ENCODE peak calls at places on chromosomes 1 and 21, in nine cellular contexts. P is thyroid gland, J is ovary, U is IMR-90, C is sigmoid colon, W is HepG2, R is stomach, X is adrenal gland, V is HCT116. O is an unnamed sample. For H3K4me1, the result is how much of the 10 kb centered on the place peaks cover.

GRCh38 chr1:241598234-241598633 is 41.9 kb downstream of the CHML start:
- DNase-seq in P (no peak), J (no peak), U (no peak), C (no peak), W (no peak), R (no peak), X (no peak), V (no peak), O (no peak)

GRCh38 chr1:204323887-204324286 is 35.8 kb downstream of the PLEKHA6 start:
- DNase-seq in P (no peak), J (no peak), U (peak), C (no peak), W (no peak), R (no peak), X (peak), V (no peak), O (no peak)

GRCh38 chr1:69244211-69244610 is 323.5 kb upstream of the LRRC7 start:
- DNase-seq in P (no peak), J (no peak), U (no peak), C (no peak), W (no peak), R (no peak), X (no peak), V (no peak), O (no peak)

GRCh38 chr1:170402451-170403311 is 129.3 kb upstream of the GORAB start:
- DNase-seq in P (no peak), J (no peak), U (no peak), C (no peak), W (no peak), R (no peak), X (no peak), V (no peak), O (no peak)

GRCh38 chr1:32816676-32817158 is 441 bp downstream of the YARS1 start:
- DNase-seq in P (no peak), J (no peak), U (peak), C (peak), W (peak), R (no peak), X (peak), V (no peak), O (no peak)

GRCh38 chr1:147080013-147080661 is 92.1 kb downstream of the PRKAB2 start:
- DNase-seq in P (no peak), J (no peak), U (no peak), C (no peak), W (no peak), R (no peak), X (no peak), V (no peak), O (no peak)

GRCh38 chr21:42161957-42162681 is 56.8 kb upstream of the ABCG1 start:
- DNase-seq in P (peak), J (no peak), U (no peak), C (no peak), W (no peak), R (no peak), X (no peak), V (no peak), O (no peak)

GRCh38 chr1:232786845-232787455 is 18.3 kb upstream of the MAP10 start:
- DNase-seq in P (no peak), J (no peak), U (no peak), C (no peak), W (no peak), R (no peak), X (no peak), V (no peak), O (no peak)

GRCh38 chr1:229943988-229944743 is 122.9 kb upstream of the GALNT2 start:
- DNase-seq in P (no peak), J (no peak), U (no peak), C (no peak), W (no peak), R (no peak), X (no peak), V (no peak), O (no peak)

GRCh38 chr1:197081117-197081753 is 14.2 kb upstream of the F13B start:
- DNase-seq in P (no peak), J (no peak), U (no peak), C (no peak), W (no peak), R (no peak), X (no peak), V (no peak), O (no peak)

GRCh38 chr1:168408531-168409242 is 128.0 kb downstream of the TBX19 start:
- DNase-seq in P (no peak), J (no peak), U (peak), C (no peak), W (peak), R (no peak), X (no peak), V (peak), O (no peak)

GRCh38 chr1:226034482-226034881 is 28.0 kb upstream of the H3-3A start:
- DNase-seq in P (peak), J (peak), U (peak), C (peak), W (peak), R (peak), X (peak), V (no peak), O (peak)

GRCh38 chr1:89351622-89352311 is 12.1 kb upstream of the GBP6 start:
- DNase-seq in P (no peak), J (no peak), U (no peak), C (no peak), W (no peak), R (no peak), X (no peak), V (no peak), O (no peak)

GRCh38 chr1:227174136-227174535 is 144.2 kb downstream of the CDC42BPA start:
- DNase-seq in P (no peak), J (no peak), U (peak), C (no peak), W (no peak), R (no peak), X (no peak), V (no peak), O (no peak)

GRCh38 chr1:52683367-52683940 is 14.7 kb downstream of the COA7 start:
- DNase-seq in P (no peak), J (no peak), U (no peak), C (no peak), W (no peak), R (no peak), X (no peak), V (no peak), O (no peak)

GRCh38 chr1:193019442-193020026 is 39.6 kb downstream of the UCHL5 start:
- DNase-seq in P (no peak), J (no peak), U (peak), C (no peak), W (peak), R (no peak), X (peak), V (peak), O (no peak)

GRCh38 chr21:32728455-32729237 is 833 bp upstream of the SYNJ1 start:
- DNase-seq in P (no peak), J (no peak), U (no peak), C (no peak), W (no peak), R (no peak), X (no peak), V (no peak), O (no peak)

GRCh38 chr1:183633676-183634343 is 1.8 kb downstream of the ARPC5 start:
- DNase-seq in P (peak), J (no peak), U (peak), C (no peak), W (peak), R (no peak), X (no peak), V (peak), O (no peak)
- H3K4me1 ChIP-seq in P (under half), J (under half), U (under half), C (under half), W (half or more), R (under half), X (under half), V (under half), O (under half)

GRCh38 chr21:31038376-31038775 is at the start of gene KRTAP19-8:
- DNase-seq in P (no peak), J (no peak), U (no peak), C (no peak), W (no peak), R (no peak), X (no peak), V (no peak), O (no peak)

GRCh38 chr21:31042080-31042464 is 3.8 kb upstream of the KRTAP19-8 start:
- DNase-seq in P (no peak), J (no peak), U (no peak), C (no peak), W (no peak), R (no peak), X (no peak), V (no peak), O (no peak)

GRCh38 chr21:31045841-31046240 is 7.6 kb upstream of the KRTAP19-8 start:
- DNase-seq in P (no peak), J (no peak), U (no peak), C (no peak), W (no peak), R (no peak), X (no peak), V (no peak), O (no peak)

GRCh38 chr21:31043495-31043894 is 5.2 kb upstream of the KRTAP19-8 start:
- DNase-seq in P (no peak), J (no peak), U (no peak), C (no peak), W (no peak), R (no peak), X (no peak), V (no peak), O (no peak)

GRCh38 chr21:31041295-31042079 is 3.2 kb upstream of the KRTAP19-8 start:
- DNase-seq in P (peak), J (no peak), U (no peak), C (no peak), W (no peak), R (no peak), X (no peak), V (no peak), O (no peak)
- TF ChIP-seq CTCF in P (no peak), J (no peak), U (no peak), C (no peak), W (no peak), R (no peak), X (no peak), V (no peak), O (no peak)

GRCh38 chr1:201585099-201585498 is 46.2 kb downstream of the NAV1 start:
- DNase-seq in P (no peak), J (no peak), U (peak), C (no peak), W (no peak), R (no peak), X (no peak), V (no peak), O (no peak)
- TF ChIP-seq POLR2A in P (no peak), J (no peak), U (no peak), C (no peak), W (no peak), R (no peak), X (no peak), V (no peak), O (no peak)

DNA sequence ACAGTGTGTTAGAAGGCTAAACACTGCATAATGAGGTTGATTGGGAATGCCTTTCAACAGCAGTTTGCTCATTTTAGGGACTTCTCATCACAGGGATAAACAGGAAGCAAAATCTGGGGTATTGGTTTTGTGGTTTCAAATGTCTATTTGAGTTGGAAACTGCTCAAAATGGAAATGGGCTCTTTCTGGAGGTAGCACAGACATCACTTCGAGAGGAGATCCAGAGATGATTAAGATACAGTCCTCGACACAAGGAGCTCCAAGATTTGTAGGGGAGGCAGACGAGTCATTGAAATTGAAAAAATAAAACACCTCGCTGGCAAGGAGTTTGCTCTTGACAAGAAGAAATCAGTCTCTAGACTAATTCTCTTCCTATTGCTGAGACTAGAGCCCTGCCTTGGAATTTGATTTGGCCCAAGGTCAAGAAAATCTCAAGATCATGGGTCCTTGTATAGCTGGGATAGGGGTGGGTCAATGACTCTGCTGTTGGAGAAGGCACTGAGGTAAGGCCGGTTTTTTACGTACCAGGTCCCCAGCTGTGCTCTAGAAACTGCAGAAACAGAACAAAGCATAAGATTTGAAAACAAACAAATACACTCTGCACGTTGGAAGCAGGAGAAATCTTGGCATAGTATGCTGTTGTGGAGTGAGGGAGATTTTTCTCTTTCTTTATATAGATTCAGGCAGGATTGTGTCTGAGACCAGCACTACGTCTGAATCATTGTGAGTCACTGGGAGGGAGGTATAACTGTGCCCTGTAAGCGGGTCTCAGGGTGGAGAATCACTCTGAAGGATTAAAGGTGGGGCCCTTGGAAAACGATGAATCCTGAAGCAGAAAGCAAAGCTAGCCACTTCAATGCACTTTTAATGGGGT is 17.7 kb upstream of the KLHDC8A start:
- DNase-seq in P (peak), J (no peak), U (peak), C (no peak), W (no peak), R (no peak), X (peak), V (peak), O (no peak)
- H3K4me1 ChIP-seq in P (under half), J (under half), U (under half), C (under half), W (under half), R (under half), X (under half), V (under half), O (under half)

GRCh38 chr1:54849219-54850081 is 37.5 kb downstream of the DHCR24 start:
- DNase-seq in P (no peak), J (no peak), U (no peak), C (no peak), W (no peak), R (no peak), X (no peak), V (no peak), O (no peak)

GRCh38 chr1:54846301-54846700 is 40.7 kb downstream of the DHCR24 start:
- DNase-seq in P (no peak), J (no peak), U (no peak), C (no peak), W (no peak), R (no peak), X (no peak), V (no peak), O (no peak)

GRCh38 chr1:54850082-54850730 is 36.8 kb downstream of the DHCR24 start:
- DNase-seq in P (no peak), J (no peak), U (peak), C (no peak), W (no peak), R (no peak), X (no peak), V (no peak), O (no peak)

GRCh38 chr1:54846716-54847284 is 40.2 kb downstream of the DHCR24 start:
- DNase-seq in P (no peak), J (no peak), U (no peak), C (no peak), W (no peak), R (peak), X (no peak), V (no peak), O (no peak)

DNA sequence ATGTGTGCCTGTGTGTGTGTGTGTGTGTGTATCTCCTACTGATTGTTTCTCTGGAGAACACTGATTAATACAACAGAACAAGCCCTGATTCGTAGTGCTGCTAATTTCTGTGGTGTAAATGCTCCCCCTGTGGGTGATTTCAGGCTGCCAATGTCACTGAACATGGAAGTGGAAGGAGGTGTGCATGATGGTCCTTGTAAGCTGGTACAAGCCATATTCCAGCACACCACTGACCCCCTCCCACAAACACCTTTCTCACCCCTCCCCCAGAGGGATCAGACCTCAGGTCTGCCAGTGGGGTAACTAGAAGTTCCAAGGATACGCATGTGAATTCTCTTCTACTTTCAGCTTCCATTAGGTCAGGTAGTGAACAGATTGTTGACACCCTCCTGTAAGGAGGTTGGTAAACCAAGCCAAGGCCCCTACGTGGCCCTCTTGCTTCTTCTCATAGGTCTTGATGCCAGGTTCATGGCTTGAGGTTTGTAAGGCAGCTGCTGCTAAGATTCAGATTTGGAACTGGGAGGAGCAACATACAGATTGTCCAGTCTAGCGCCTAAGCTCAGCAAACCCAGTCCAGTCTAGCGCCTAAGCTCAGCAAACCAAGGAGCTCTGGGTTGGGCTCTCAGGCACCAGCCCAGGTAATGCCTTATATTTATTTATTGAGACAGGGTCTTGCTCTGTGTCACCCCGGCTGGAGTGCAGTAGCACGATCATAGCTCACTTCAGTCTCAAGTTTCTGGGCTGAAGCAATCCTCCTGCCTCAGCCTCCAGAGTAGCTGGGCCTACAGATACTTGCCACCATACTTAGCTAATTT is 38.7 kb downstream of the DHCR24 start:
- DNase-seq in P (no peak), J (no peak), U (no peak), C (no peak), W (no peak), R (no peak), X (no peak), V (no peak), O (no peak)
- TF ChIP-seq CTCF in P (no peak), J (no peak), U (no peak), C (no peak), W (peak), R (no peak), X (no peak), V (peak), O (no peak)

GRCh38 chr1:94193128-94193527 is 44.3 kb downstream of the ARHGAP29 start:
- DNase-seq in P (no peak), J (no peak), U (no peak), C (no peak), W (no peak), R (no peak), X (no peak), V (no peak), O (no peak)
- TF ChIP-seq POLR2A in P (no peak), J (no peak), U (no peak), C (no peak), W (no peak), R (no peak), X (no peak), V (no peak), O (no peak)

GRCh38 chr1:23099171-23099536 is 69.5 kb downstream of the LUZP1 start:
- DNase-seq in P (no peak), J (no peak), U (no peak), C (no peak), W (no peak), R (no peak), X (no peak), V (no peak), O (no peak)

GRCh38 chr1:23101101-23101827 is 67.4 kb downstream of the LUZP1 start:
- DNase-seq in P (no peak), J (no peak), U (peak), C (no peak), W (no peak), R (no peak), X (no peak), V (no peak), O (no peak)

GRCh38 chr1:23101891-23102688 is 66.6 kb downstream of the LUZP1 start:
- DNase-seq in P (no peak), J (no peak), U (peak), C (no peak), W (no peak), R (no peak), X (no peak), V (no peak), O (no peak)

GRCh38 chr1:23100074-23100748 is 68.4 kb downstream of the LUZP1 start:
- DNase-seq in P (no peak), J (no peak), U (peak), C (peak), W (peak), R (peak), X (peak), V (no peak), O (no peak)

DNA sequence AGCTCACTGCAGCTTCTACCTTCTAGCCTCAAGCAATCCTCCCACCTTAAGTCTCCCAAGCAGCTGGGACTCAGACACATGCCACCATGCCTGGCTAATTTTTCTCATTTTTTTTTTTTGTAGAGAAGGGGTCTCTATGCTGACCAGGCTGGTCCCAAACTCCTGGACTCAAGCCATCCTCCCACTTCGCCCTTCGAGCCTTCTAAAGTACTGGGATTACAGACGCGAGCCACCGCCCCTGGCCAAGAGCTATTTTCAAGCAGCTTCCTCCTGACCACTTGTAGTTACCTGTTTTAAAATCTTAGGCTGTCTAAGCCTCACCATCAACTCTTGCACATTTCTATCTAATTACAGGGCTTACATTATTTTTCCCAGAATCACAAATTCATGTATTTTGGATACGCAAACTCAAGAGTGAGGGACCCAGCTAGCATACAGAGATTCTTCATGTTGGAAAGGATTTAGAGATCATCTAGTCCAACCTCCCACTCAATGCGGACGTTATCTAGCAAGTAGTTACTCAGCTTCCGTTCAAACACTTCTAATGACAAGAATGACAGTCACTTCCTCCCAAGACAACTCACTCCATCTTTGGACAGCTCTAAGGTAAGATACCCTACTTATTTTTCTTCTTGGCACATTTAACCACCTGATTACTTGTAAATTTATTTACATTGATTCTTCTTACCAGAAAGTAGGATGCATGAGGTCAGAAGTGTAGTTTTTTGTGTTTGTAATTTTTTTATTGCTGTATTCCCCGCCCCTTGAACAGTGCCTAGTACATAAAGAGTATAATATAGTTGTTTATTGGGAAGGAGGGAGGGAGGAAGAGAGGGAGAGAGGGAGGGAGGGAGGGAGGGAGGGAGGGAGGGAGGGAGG is 65.4 kb downstream of the LUZP1 start:
- DNase-seq in P (peak), J (no peak), U (peak), C (no peak), W (no peak), R (no peak), X (no peak), V (peak), O (no peak)
- H3K4me1 ChIP-seq in P (under half), J (under half), U (under half), C (under half), W (under half), R (under half), X (under half), V (half or more), O (under half)

GRCh38 chr1:101841824-101842223 is 154.9 kb downstream of the OLFM3 start:
- DNase-seq in P (no peak), J (no peak), U (no peak), C (no peak), W (no peak), R (no peak), X (no peak), V (no peak), O (no peak)

GRCh38 chr1:101847608-101848007 is 149.1 kb downstream of the OLFM3 start:
- DNase-seq in P (no peak), J (no peak), U (no peak), C (no peak), W (no peak), R (no peak), X (no peak), V (no peak), O (no peak)

GRCh38 chr1:101846820-101847219 is 149.9 kb downstream of the OLFM3 start:
- DNase-seq in P (no peak), J (no peak), U (no peak), C (no peak), W (no peak), R (peak), X (no peak), V (no peak), O (peak)

GRCh38 chr1:101843160-101843559 is 153.6 kb downstream of the OLFM3 start:
- DNase-seq in P (no peak), J (no peak), U (no peak), C (no peak), W (no peak), R (no peak), X (no peak), V (no peak), O (no peak)
- TF ChIP-seq CTCF in P (no peak), J (no peak), U (no peak), C (no peak), W (no peak), R (no peak), X (no peak), V (no peak), O (no peak)

O was measured in heart left ventricle.